ENCODE peak calls at places on chromosomes 16 and 17, in seven cellular contexts. O is HCT116, F is H1, E is SK-N-SH, I is HepG2, P is GM12878, U is K562. N is an unnamed sample.

GRCh38 chr17:36755586-36755985 is 154.2 kb downstream of the MRM1 start:
- DNase-seq in P (no peak), F (peak; percentile 83), O (peak; percentile 57), E (peak; percentile 68), U (peak; percentile 63), I (peak; percentile 20), N (peak; percentile 49)

GRCh38 chr16:90011908-90012501 is 7.3 kb downstream of the DBNDD1 start:
- DNase-seq in O (no peak), P (no peak), F (no peak), I (no peak), E (no peak), U (no peak), N (no peak)

GRCh38 chr17:28018439-28019070 is 23.9 kb upstream of the NLK start:
- DNase-seq in U (no peak), F (no peak), O (no peak), E (no peak), P (no peak), I (no peak), N (no peak)

GRCh38 chr17:62713096-62713870 is 85.8 kb downstream of the MRC2 start:
- DNase-seq in E (no peak), P (no peak), U (no peak), O (no peak), F (no peak), I (no peak), N (no peak)

GRCh38 chr17:44587339-44587738 is 30.1 kb downstream of the FZD2 start:
- DNase-seq in I (peak; percentile 43), E (peak; percentile 33), O (peak; percentile 51), U (no peak), P (no peak), F (no peak), N (peak; percentile 76)

GRCh38 chr16:57801098-57801855 is 1.0 kb downstream of the KIFC3 start:
- DNase-seq in P (no peak), U (no peak), O (no peak), F (no peak), E (peak; percentile 58), I (no peak), N (no peak)

GRCh38 chr16:88692861-88693260 is 6.6 kb upstream of the SNAI3 start:
- DNase-seq in U (no peak), O (no peak), P (no peak), F (no peak), E (no peak), I (no peak), N (no peak)

GRCh38 chr17:50882851-50883250 is 16.7 kb upstream of the TOB1 start:
- DNase-seq in U (no peak), F (no peak), P (no peak), I (no peak), O (peak; percentile 26), E (no peak), N (no peak)

GRCh38 chr16:20614201-20615141 is 38.3 kb upstream of the ACSM2B start:
- DNase-seq in O (no peak), E (no peak), P (no peak), I (no peak), U (no peak), F (no peak), N (no peak)

GRCh38 chr16:69412287-69412686 is 12.1 kb upstream of the CYB5B start:
- DNase-seq in U (no peak), F (no peak), E (no peak), P (no peak), I (no peak), O (no peak), N (no peak)

GRCh38 chr16:12059216-12059769 is 82.8 kb downstream of the SNX29 start:
- DNase-seq in F (no peak), E (peak; percentile 49), P (no peak), U (no peak), O (no peak), I (peak; percentile 39), N (no peak)

GRCh38 chr17:77999413-78000173 is 41.1 kb downstream of the TNRC6C start:
- DNase-seq in U (no peak), F (no peak), E (no peak), I (peak; percentile 21), P (no peak), O (peak; percentile 33), N (no peak)

GRCh38 chr16:74322301-74322710 is 25.7 kb downstream of the PSMD7 start:
- DNase-seq in I (no peak), P (no peak), O (no peak), E (no peak), F (no peak), U (no peak), N (no peak)

GRCh38 chr16:12546918-12547607 is 256.6 kb downstream of the CPPED1 start:
- DNase-seq in F (no peak), E (no peak), O (no peak), P (peak; percentile 89), I (no peak), U (no peak), N (no peak)

GRCh38 chr17:39064374-39064773 is 87.1 kb downstream of the PLXDC1 start:
- DNase-seq in O (no peak), I (no peak), P (no peak), E (no peak), F (no peak), U (no peak), N (no peak)

GRCh38 chr16:83577201-83577600 is 230.6 kb upstream of the HSBP1 start:
- DNase-seq in E (no peak), O (no peak), F (no peak), I (no peak), U (no peak), P (no peak), N (no peak)
- TF ChIP-seq JUND in E (no peak), O (no peak), F (no peak), I (no peak), U (no peak), P (no peak), N (no peak)

GRCh38 chr17:14306602-14307001 is 5.7 kb downstream of the HS3ST3B1 start:
- DNase-seq in I (no peak), F (no peak), E (no peak), O (no peak), U (no peak), P (no peak), N (no peak)

GRCh38 chr17:14305785-14306496 is 5.1 kb downstream of the HS3ST3B1 start:
- DNase-seq in P (no peak), F (no peak), O (no peak), I (no peak), E (no peak), U (no peak), N (no peak)

GRCh38 chr17:14308636-14308964 is 7.7 kb downstream of the HS3ST3B1 start:
- DNase-seq in U (no peak), I (no peak), F (no peak), O (no peak), E (no peak), P (no peak), N (no peak)

GRCh38 chr17:14308965-14309879 is 8.3 kb downstream of the HS3ST3B1 start:
- DNase-seq in E (peak; percentile 93), I (peak; percentile 94), U (peak; percentile 94), P (no peak), F (peak; percentile 99), O (no peak), N (no peak)

GRCh38 chr17:14307560-14308024 is 6.7 kb downstream of the HS3ST3B1 start:
- DNase-seq in I (peak; percentile 42), O (no peak), P (no peak), F (no peak), U (no peak), E (no peak), N (no peak)
- TF ChIP-seq JUND in I (no peak), O (no peak), P (no peak), F (no peak), U (no peak), E (peak; percentile 35), N (no peak)

DNA sequence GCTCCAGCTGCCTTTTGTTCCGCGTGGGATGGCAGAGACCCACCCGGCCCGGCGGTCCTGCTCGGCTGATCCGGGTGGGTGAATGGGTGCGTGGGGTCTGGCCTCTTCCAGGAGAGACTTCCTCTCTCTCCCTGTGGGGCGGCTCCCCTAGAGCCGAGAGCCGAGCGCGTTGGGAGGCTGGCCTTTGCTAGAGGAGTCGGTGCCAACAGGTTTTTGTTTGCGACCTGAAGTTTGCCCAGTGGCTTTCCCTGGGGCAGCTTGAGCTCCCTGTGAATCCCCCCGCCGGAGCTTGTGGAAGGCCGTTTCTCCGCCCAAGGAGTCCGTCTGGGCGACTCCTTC is 970 bp downstream of the EPN2 start:
- DNase-seq in P (no peak), F (peak; percentile 60), E (peak; percentile 64), U (no peak), I (no peak), O (no peak), N (peak; percentile 64)
- TF ChIP-seq JUND in P (no peak), F (no peak), E (no peak), U (no peak), I (no peak), O (no peak), N (no peak)

DNA sequence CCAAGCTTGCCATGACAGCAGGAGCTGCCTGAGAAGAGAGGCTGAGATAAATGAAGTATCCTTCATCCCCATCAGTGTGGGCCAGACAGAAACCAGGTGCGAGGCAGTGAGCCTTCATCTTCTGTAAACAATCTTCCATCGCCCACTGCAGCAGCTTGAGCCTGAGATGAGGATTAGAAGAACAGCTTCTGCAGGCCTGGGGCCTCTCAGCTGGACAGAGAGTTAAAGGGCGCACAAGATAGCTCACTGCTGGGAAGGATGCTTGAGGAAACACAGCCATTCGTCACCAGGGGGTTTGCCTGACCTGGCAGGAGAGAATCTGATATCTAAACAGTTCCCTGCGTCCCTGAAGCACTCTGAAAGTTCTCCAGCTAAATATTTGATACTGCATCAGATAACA is 27.1 kb downstream of the HOXB1 start:
- DNase-seq in P (no peak), U (no peak), O (no peak), I (no peak), E (no peak), F (no peak), N (peak; percentile 42)
- TF ChIP-seq JUND in P (no peak), U (no peak), O (no peak), I (no peak), E (no peak), F (no peak), N (no peak)

GRCh38 chr17:33494156-33494555 is 201.1 kb upstream of the ASIC2 start:
- DNase-seq in O (no peak), F (no peak), U (no peak), P (no peak), E (no peak), I (no peak), N (no peak)
- TF ChIP-seq JUND in O (no peak), F (no peak), U (no peak), P (no peak), E (no peak), I (no peak), N (no peak)

GRCh38 chr17:41667280-41668008 is 21.2 kb upstream of the EIF1 start:
- DNase-seq in F (no peak), P (no peak), I (no peak), U (peak; percentile 39), O (no peak), E (no peak), N (no peak)

GRCh38 chr17:41664587-41665565 is 23.8 kb upstream of the EIF1 start:
- DNase-seq in U (no peak), I (no peak), P (no peak), E (no peak), F (no peak), O (no peak), N (no peak)

GRCh38 chr17:41665566-41666335 is 22.9 kb upstream of the EIF1 start:
- DNase-seq in I (peak; percentile 68), O (peak; percentile 66), P (peak; percentile 67), F (peak; percentile 97), E (peak; percentile 96), U (peak; percentile 98), N (peak; percentile 96)

GRCh38 chr17:41666708-41667279 is 21.9 kb upstream of the EIF1 start:
- DNase-seq in U (peak; percentile 83), E (peak; percentile 84), O (peak; percentile 52), I (peak; percentile 75), P (peak; percentile 66), F (peak; percentile 97), N (peak; percentile 81)

GRCh38 chr17:41666336-41666680 is 22.4 kb upstream of the EIF1 start:
- DNase-seq in U (no peak), O (no peak), F (no peak), P (peak; percentile 75), I (no peak), E (peak; percentile 58), N (no peak)
- TF ChIP-seq JUND in U (no peak), O (no peak), F (no peak), P (no peak), I (no peak), E (no peak), N (no peak)